ENCODE peak calls at places on chromosome X, in seven cellular contexts. One of them, this sample, is unnamed.

GRCh38 chrX:115650916-115651315 is 89.9 kb downstream of the PLS3 start:
- DNase-seq in lower leg skin: no peak
- DNase-seq in Peyer's patch: no peak
- DNase-seq in mammary epithelial cell: peak
- DNase-seq in right atrium auricular region: no peak
- DNase-seq in cardiac muscle cell: peak
- DNase-seq in A673: peak
- DNase-seq in this sample: peak

GRCh38 chrX:19487520-19488200 is 27.6 kb downstream of the MAP3K15 start:
- DNase-seq in lower leg skin: no peak
- DNase-seq in mammary epithelial cell: no peak
- DNase-seq in cardiac muscle cell: no peak
- DNase-seq in A673: no peak
- DNase-seq in right atrium auricular region: no peak
- DNase-seq in Peyer's patch: no peak
- DNase-seq in this sample: no peak

GRCh38 chrX:24242649-24243556 is 71.0 kb downstream of the SUPT20HL2 start:
- DNase-seq in mammary epithelial cell: no peak
- DNase-seq in A673: peak
- DNase-seq in cardiac muscle cell: no peak
- DNase-seq in Peyer's patch: no peak
- DNase-seq in right atrium auricular region: peak
- DNase-seq in lower leg skin: peak
- DNase-seq in this sample: peak

GRCh38 chrX:130174051-130174704 is 2.4 kb downstream of the RAB33A start:
- DNase-seq in mammary epithelial cell: no peak
- DNase-seq in Peyer's patch: no peak
- DNase-seq in cardiac muscle cell: no peak
- DNase-seq in lower leg skin: peak
- DNase-seq in right atrium auricular region: peak
- DNase-seq in A673: no peak
- DNase-seq in this sample: peak

GRCh38 chrX:80432863-80433262 is 12.6 kb downstream of the TENT5D start:
- DNase-seq in A673: no peak
- DNase-seq in lower leg skin: no peak
- DNase-seq in mammary epithelial cell: no peak
- DNase-seq in cardiac muscle cell: no peak
- DNase-seq in Peyer's patch: no peak
- DNase-seq in right atrium auricular region: peak
- DNase-seq in this sample: peak

GRCh38 chrX:122565952-122566351 is 618.1 kb upstream of the GRIA3 start:
- DNase-seq in lower leg skin: no peak
- DNase-seq in mammary epithelial cell: peak
- DNase-seq in right atrium auricular region: no peak
- DNase-seq in cardiac muscle cell: no peak
- DNase-seq in A673: no peak
- DNase-seq in Peyer's patch: no peak
- DNase-seq in this sample: peak

GRCh38 chrX:102934624-102935023 is 2.4 kb upstream of the RAB40AL start:
- DNase-seq in lower leg skin: no peak
- DNase-seq in right atrium auricular region: no peak
- DNase-seq in mammary epithelial cell: peak
- DNase-seq in A673: peak
- DNase-seq in cardiac muscle cell: no peak
- DNase-seq in Peyer's patch: no peak
- DNase-seq in this sample: peak

GRCh38 chrX:105017641-105018040 is 202.9 kb downstream of the TEX13A start:
- DNase-seq in lower leg skin: no peak
- DNase-seq in mammary epithelial cell: peak
- DNase-seq in cardiac muscle cell: no peak
- DNase-seq in A673: no peak
- DNase-seq in Peyer's patch: no peak
- DNase-seq in right atrium auricular region: no peak
- DNase-seq in this sample: no peak

GRCh38 chrX:41779058-41779564 is 55.1 kb downstream of the GPR82 start:
- DNase-seq in A673: peak
- DNase-seq in right atrium auricular region: no peak
- DNase-seq in mammary epithelial cell: peak
- DNase-seq in Peyer's patch: no peak
- DNase-seq in lower leg skin: no peak
- DNase-seq in cardiac muscle cell: peak
- DNase-seq in this sample: peak

GRCh38 chrX:26653050-26653449 is 437.1 kb downstream of the MAGEB5 start:
- DNase-seq in cardiac muscle cell: no peak
- DNase-seq in right atrium auricular region: no peak
- DNase-seq in lower leg skin: no peak
- DNase-seq in mammary epithelial cell: no peak
- DNase-seq in Peyer's patch: no peak
- DNase-seq in A673: peak
- DNase-seq in this sample: no peak

GRCh38 chrX:71052721-71053120 is 15.4 kb downstream of the SNX12 start:
- DNase-seq in A673: no peak
- DNase-seq in Peyer's patch: no peak
- DNase-seq in lower leg skin: no peak
- DNase-seq in mammary epithelial cell: no peak
- DNase-seq in right atrium auricular region: no peak
- DNase-seq in cardiac muscle cell: no peak
- DNase-seq in this sample: no peak

GRCh38 chrX:103846395-103846794 is 14.3 kb upstream of the RAB9B start:
- DNase-seq in Peyer's patch: no peak
- DNase-seq in A673: no peak
- DNase-seq in cardiac muscle cell: no peak
- DNase-seq in mammary epithelial cell: peak
- DNase-seq in lower leg skin: no peak
- DNase-seq in right atrium auricular region: no peak
- DNase-seq in this sample: no peak

GRCh38 chrX:104270212-104270611 is 15.5 kb upstream of the ESX1 start:
- DNase-seq in mammary epithelial cell: no peak
- DNase-seq in lower leg skin: no peak
- DNase-seq in Peyer's patch: no peak
- DNase-seq in right atrium auricular region: no peak
- DNase-seq in cardiac muscle cell: no peak
- DNase-seq in A673: no peak
- DNase-seq in this sample: no peak

GRCh38 chrX:50638123-50638522 is 167.5 kb upstream of the DGKK start:
- DNase-seq in Peyer's patch: no peak
- DNase-seq in mammary epithelial cell: no peak
- DNase-seq in cardiac muscle cell: no peak
- DNase-seq in A673: peak
- DNase-seq in lower leg skin: peak
- DNase-seq in right atrium auricular region: no peak
- DNase-seq in this sample: no peak

GRCh38 chrX:73448379-73448778 is 1.5 kb downstream of the CDX4 start:
- DNase-seq in A673: peak
- DNase-seq in mammary epithelial cell: no peak
- DNase-seq in Peyer's patch: no peak
- DNase-seq in lower leg skin: no peak
- DNase-seq in right atrium auricular region: no peak
- DNase-seq in cardiac muscle cell: peak
- DNase-seq in this sample: no peak

GRCh38 chrX:103656623-103657022 is 27.8 kb downstream of the TCEAL1 start:
- DNase-seq in A673: no peak
- DNase-seq in mammary epithelial cell: peak
- DNase-seq in lower leg skin: no peak
- DNase-seq in Peyer's patch: no peak
- DNase-seq in cardiac muscle cell: no peak
- DNase-seq in right atrium auricular region: no peak
- DNase-seq in this sample: peak

GRCh38 chrX:42220083-42220482 is 296.7 kb upstream of the CASK start:
- DNase-seq in mammary epithelial cell: no peak
- DNase-seq in right atrium auricular region: no peak
- DNase-seq in A673: no peak
- DNase-seq in lower leg skin: no peak
- DNase-seq in cardiac muscle cell: no peak
- DNase-seq in Peyer's patch: no peak
- DNase-seq in this sample: no peak

GRCh38 chrX:130669233-130669632 is 233.8 kb downstream of the ENOX2 start:
- DNase-seq in right atrium auricular region: no peak
- DNase-seq in mammary epithelial cell: peak
- DNase-seq in Peyer's patch: no peak
- DNase-seq in lower leg skin: no peak
- DNase-seq in cardiac muscle cell: no peak
- DNase-seq in A673: no peak
- DNase-seq in this sample: peak

GRCh38 chrX:40021647-40022046 is 76.1 kb downstream of the BCOR start:
- DNase-seq in lower leg skin: no peak
- DNase-seq in mammary epithelial cell: no peak
- DNase-seq in A673: no peak
- DNase-seq in right atrium auricular region: no peak
- DNase-seq in Peyer's patch: no peak
- DNase-seq in cardiac muscle cell: no peak
- DNase-seq in this sample: no peak

GRCh38 chrX:109624641-109625311 is at the start of gene KCNE5:
- DNase-seq in mammary epithelial cell: no peak
- DNase-seq in right atrium auricular region: no peak
- DNase-seq in lower leg skin: no peak
- DNase-seq in cardiac muscle cell: peak
- DNase-seq in A673: no peak
- DNase-seq in Peyer's patch: no peak
- DNase-seq in this sample: no peak

GRCh38 chrX:20515841-20516461 is 249.2 kb upstream of the RPS6KA3 start:
- DNase-seq in Peyer's patch: no peak
- DNase-seq in A673: peak
- DNase-seq in right atrium auricular region: no peak
- DNase-seq in cardiac muscle cell: peak
- DNase-seq in mammary epithelial cell: peak
- DNase-seq in lower leg skin: no peak
- DNase-seq in this sample: peak

GRCh38 chrX:115332832-115333231 is 43.3 kb downstream of the LUZP4 start:
- DNase-seq in Peyer's patch: no peak
- DNase-seq in mammary epithelial cell: no peak
- DNase-seq in cardiac muscle cell: no peak
- DNase-seq in right atrium auricular region: no peak
- DNase-seq in lower leg skin: no peak
- DNase-seq in A673: no peak
- DNase-seq in this sample: no peak

GRCh38 chrX:155870958-155871357 is 10.2 kb upstream of the VAMP7 start:
- DNase-seq in Peyer's patch: no peak
- DNase-seq in right atrium auricular region: no peak
- DNase-seq in A673: no peak
- DNase-seq in lower leg skin: no peak
- DNase-seq in cardiac muscle cell: no peak
- DNase-seq in mammary epithelial cell: no peak
- DNase-seq in this sample: no peak

GRCh38 chrX:140190441-140191108 is 225.3 kb upstream of the CXorf66 start:
- DNase-seq in right atrium auricular region: no peak
- DNase-seq in Peyer's patch: no peak
- DNase-seq in A673: no peak
- DNase-seq in cardiac muscle cell: no peak
- DNase-seq in lower leg skin: no peak
- DNase-seq in mammary epithelial cell: no peak
- DNase-seq in this sample: peak

DNA sequence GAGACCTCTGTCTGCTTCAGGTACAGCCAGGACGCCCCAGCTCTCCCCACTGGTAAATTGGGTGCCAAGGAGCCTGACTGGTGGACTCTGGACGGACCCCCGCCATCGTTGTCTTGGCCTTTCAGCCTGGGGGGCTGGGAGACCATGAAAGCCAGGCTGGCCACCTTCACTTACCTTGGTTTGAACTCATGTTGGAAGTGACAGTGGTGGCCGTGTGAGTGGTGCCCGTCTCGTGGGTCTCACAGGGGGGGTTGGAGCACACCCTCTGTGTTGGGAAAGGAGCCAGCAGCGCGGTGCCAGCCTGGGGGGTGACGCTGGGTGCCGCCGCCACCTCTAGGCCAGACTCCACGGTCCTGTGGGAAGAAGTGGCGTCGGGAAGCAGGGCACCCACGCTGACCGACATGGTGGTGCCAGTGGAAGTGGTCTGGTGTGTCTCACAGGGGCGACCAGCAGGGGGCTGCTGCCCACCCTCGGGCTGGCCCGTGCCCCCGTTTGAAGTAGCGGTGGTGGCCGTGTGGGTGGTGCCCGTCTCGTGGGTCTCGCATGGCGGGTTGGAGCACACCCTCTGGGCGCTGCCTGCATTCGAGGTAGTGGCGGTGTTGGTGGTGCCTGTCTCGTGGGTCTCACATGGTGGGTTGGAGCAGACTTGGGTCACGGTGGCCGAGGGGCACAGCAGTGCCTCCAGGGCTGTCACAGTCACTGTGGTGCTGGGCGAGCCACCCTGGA is 9.6 kb upstream of the RENBP start:
- DNase-seq in mammary epithelial cell: no peak
- DNase-seq in lower leg skin: no peak
- DNase-seq in A673: no peak
- DNase-seq in Peyer's patch: no peak
- DNase-seq in cardiac muscle cell: no peak
- DNase-seq in right atrium auricular region: no peak
- DNase-seq in this sample: no peak
- TF ChIP-seq CTCF in mammary epithelial cell: no peak
- TF ChIP-seq CTCF in lower leg skin: no peak
- TF ChIP-seq CTCF in A673: peak
- TF ChIP-seq CTCF in Peyer's patch: no peak
- TF ChIP-seq CTCF in cardiac muscle cell: no peak
- TF ChIP-seq CTCF in right atrium auricular region: no peak
- TF ChIP-seq CTCF in this sample: no peak

GRCh38 chrX:76183289-76184057 is 10.6 kb downstream of the PBDC1 start:
- DNase-seq in lower leg skin: no peak
- DNase-seq in right atrium auricular region: no peak
- DNase-seq in mammary epithelial cell: peak
- DNase-seq in cardiac muscle cell: no peak
- DNase-seq in A673: no peak
- DNase-seq in Peyer's patch: peak
- DNase-seq in this sample: peak
- H3K4me3 ChIP-seq in lower leg skin: no peak
- H3K4me3 ChIP-seq in right atrium auricular region: no peak
- H3K4me3 ChIP-seq in mammary epithelial cell: no peak
- H3K4me3 ChIP-seq in cardiac muscle cell: no peak
- H3K4me3 ChIP-seq in A673: no peak
- H3K4me3 ChIP-seq in Peyer's patch: no peak
- H3K4me3 ChIP-seq in this sample: no peak

DNA sequence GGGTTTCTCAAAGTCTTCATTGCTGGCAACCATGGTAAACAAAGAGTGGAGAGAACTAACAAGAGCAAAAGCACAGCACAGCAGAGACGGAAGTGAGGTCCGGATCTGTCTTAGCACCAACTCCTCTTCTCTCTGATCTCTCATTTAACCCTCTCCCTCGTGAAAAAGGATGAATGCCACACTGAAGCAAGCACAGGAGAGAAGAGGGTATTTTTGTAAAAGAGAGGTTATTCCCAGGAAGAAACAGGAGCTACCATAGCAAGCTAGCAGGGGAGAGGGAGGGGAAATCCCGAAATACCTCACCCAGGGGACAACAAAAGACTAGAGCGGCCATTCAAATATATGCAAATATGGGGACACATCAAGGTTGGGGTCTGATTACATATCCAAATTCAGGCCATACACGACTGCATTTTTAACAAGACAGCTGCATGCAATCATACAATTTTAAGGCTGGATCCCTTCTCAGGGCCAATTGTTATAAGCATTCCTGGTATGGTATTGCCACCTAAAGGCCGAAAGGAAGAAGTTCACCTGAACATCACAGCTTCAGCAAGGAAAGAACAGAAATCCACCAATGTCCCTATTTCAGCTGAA is 46.6 kb downstream of the CD40LG start:
- DNase-seq in cardiac muscle cell: peak
- DNase-seq in mammary epithelial cell: peak
- DNase-seq in lower leg skin: no peak
- DNase-seq in A673: peak
- DNase-seq in Peyer's patch: no peak
- DNase-seq in right atrium auricular region: no peak
- DNase-seq in this sample: peak
- TF ChIP-seq CTCF in cardiac muscle cell: peak
- TF ChIP-seq CTCF in mammary epithelial cell: peak
- TF ChIP-seq CTCF in lower leg skin: no peak
- TF ChIP-seq CTCF in A673: peak
- TF ChIP-seq CTCF in Peyer's patch: peak
- TF ChIP-seq CTCF in right atrium auricular region: peak
- TF ChIP-seq CTCF in this sample: peak

GRCh38 chrX:135421537-135421931 is 210 bp upstream of the SMIM10L2A start:
- DNase-seq in right atrium auricular region: peak
- DNase-seq in mammary epithelial cell: peak
- DNase-seq in Peyer's patch: peak
- DNase-seq in lower leg skin: peak
- DNase-seq in A673: peak
- DNase-seq in cardiac muscle cell: peak
- DNase-seq in this sample: peak
- H3K4me3 ChIP-seq in right atrium auricular region: peak
- H3K4me3 ChIP-seq in mammary epithelial cell: no peak
- H3K4me3 ChIP-seq in Peyer's patch: peak
- H3K4me3 ChIP-seq in lower leg skin: no peak
- H3K4me3 ChIP-seq in A673: peak
- H3K4me3 ChIP-seq in cardiac muscle cell: peak
- H3K4me3 ChIP-seq in this sample: peak